ENCODE peak calls at places on chromosomes 16 and 17, in ten cellular contexts. One of them, this sample, is unnamed.
A peak's percentile ranks its signal among the peaks of the same experiment; 100 is the strongest.

GRCh38 chr17:79835953-79836951 is 3.0 kb downstream of the CBX4 start:
- DNase-seq in cardiac muscle cell: peak; percentile 44
- DNase-seq in CD8-positive, alpha-beta T cell: no peak
- DNase-seq in upper lobe of right lung: peak; percentile 90
- DNase-seq in heart left ventricle: peak; percentile 40
- DNase-seq in dorsolateral prefrontal cortex: no peak
- DNase-seq in lower lobe of right lung: peak; percentile 84
- DNase-seq in brain microvascular endothelial cell: no peak
- DNase-seq in ascending aorta: no peak
- DNase-seq in CD8-positive, alpha-beta memory T cell: no peak
- DNase-seq in this sample: no peak

GRCh38 chr17:4782652-4783051 is 3.5 kb downstream of the VMO1 start:
- DNase-seq in cardiac muscle cell: no peak
- DNase-seq in CD8-positive, alpha-beta T cell: no peak
- DNase-seq in upper lobe of right lung: peak; percentile 82
- DNase-seq in heart left ventricle: no peak
- DNase-seq in dorsolateral prefrontal cortex: no peak
- DNase-seq in lower lobe of right lung: peak; percentile 76
- DNase-seq in brain microvascular endothelial cell: no peak
- DNase-seq in ascending aorta: no peak
- DNase-seq in CD8-positive, alpha-beta memory T cell: no peak
- DNase-seq in this sample: no peak

GRCh38 chr16:17921357-17921978 is 415.1 kb downstream of the NPIPA8 start:
- DNase-seq in cardiac muscle cell: peak; percentile 5
- DNase-seq in CD8-positive, alpha-beta T cell: peak; percentile 14
- DNase-seq in upper lobe of right lung: no peak
- DNase-seq in heart left ventricle: no peak
- DNase-seq in dorsolateral prefrontal cortex: no peak
- DNase-seq in lower lobe of right lung: peak; percentile 47
- DNase-seq in brain microvascular endothelial cell: no peak
- DNase-seq in ascending aorta: no peak
- DNase-seq in CD8-positive, alpha-beta memory T cell: peak; percentile 21
- DNase-seq in this sample: peak; percentile 34

GRCh38 chr16:23031508-23032098 is 117.6 kb downstream of the USP31 start:
- DNase-seq in cardiac muscle cell: peak; percentile 4
- DNase-seq in CD8-positive, alpha-beta T cell: no peak
- DNase-seq in upper lobe of right lung: no peak
- DNase-seq in heart left ventricle: no peak
- DNase-seq in dorsolateral prefrontal cortex: no peak
- DNase-seq in lower lobe of right lung: no peak
- DNase-seq in brain microvascular endothelial cell: no peak
- DNase-seq in ascending aorta: no peak
- DNase-seq in CD8-positive, alpha-beta memory T cell: no peak
- DNase-seq in this sample: no peak

GRCh38 chr17:35141681-35142466 is at the start of gene NLE1:
- DNase-seq in cardiac muscle cell: peak; percentile 84
- DNase-seq in CD8-positive, alpha-beta T cell: peak; percentile 85
- DNase-seq in upper lobe of right lung: peak; percentile 92
- DNase-seq in heart left ventricle: peak; percentile 84
- DNase-seq in dorsolateral prefrontal cortex: peak; percentile 86
- DNase-seq in lower lobe of right lung: peak; percentile 89
- DNase-seq in brain microvascular endothelial cell: peak; percentile 69
- DNase-seq in ascending aorta: no peak
- DNase-seq in CD8-positive, alpha-beta memory T cell: peak; percentile 84
- DNase-seq in this sample: peak; percentile 85

GRCh38 chr17:66663041-66663494 is 171.8 kb upstream of the CACNG5 start:
- DNase-seq in cardiac muscle cell: no peak
- DNase-seq in CD8-positive, alpha-beta T cell: no peak
- DNase-seq in upper lobe of right lung: no peak
- DNase-seq in heart left ventricle: no peak
- DNase-seq in dorsolateral prefrontal cortex: no peak
- DNase-seq in lower lobe of right lung: no peak
- DNase-seq in brain microvascular endothelial cell: no peak
- DNase-seq in ascending aorta: no peak
- DNase-seq in CD8-positive, alpha-beta memory T cell: no peak
- DNase-seq in this sample: no peak

GRCh38 chr17:57586099-57586702 is 158.9 kb downstream of the CCDC182 start:
- DNase-seq in cardiac muscle cell: no peak
- DNase-seq in CD8-positive, alpha-beta T cell: no peak
- DNase-seq in upper lobe of right lung: no peak
- DNase-seq in heart left ventricle: no peak
- DNase-seq in dorsolateral prefrontal cortex: no peak
- DNase-seq in lower lobe of right lung: no peak
- DNase-seq in brain microvascular endothelial cell: no peak
- DNase-seq in ascending aorta: no peak
- DNase-seq in CD8-positive, alpha-beta memory T cell: no peak
- DNase-seq in this sample: no peak

GRCh38 chr17:47946929-47947397 is 5.6 kb downstream of the PNPO start:
- DNase-seq in cardiac muscle cell: peak; percentile 71
- DNase-seq in CD8-positive, alpha-beta T cell: peak; percentile 46
- DNase-seq in upper lobe of right lung: peak; percentile 81
- DNase-seq in heart left ventricle: peak; percentile 76
- DNase-seq in dorsolateral prefrontal cortex: peak; percentile 38
- DNase-seq in lower lobe of right lung: peak; percentile 84
- DNase-seq in brain microvascular endothelial cell: peak; percentile 89
- DNase-seq in ascending aorta: no peak
- DNase-seq in CD8-positive, alpha-beta memory T cell: peak; percentile 46
- DNase-seq in this sample: peak; percentile 63

GRCh38 chr16:28623172-28623711 is 13.4 kb upstream of the SULT1A1 start:
- DNase-seq in cardiac muscle cell: no peak
- DNase-seq in CD8-positive, alpha-beta T cell: peak; percentile 48
- DNase-seq in upper lobe of right lung: peak; percentile 88
- DNase-seq in heart left ventricle: peak; percentile 51
- DNase-seq in dorsolateral prefrontal cortex: peak; percentile 66
- DNase-seq in lower lobe of right lung: peak; percentile 79
- DNase-seq in brain microvascular endothelial cell: no peak
- DNase-seq in ascending aorta: no peak
- DNase-seq in CD8-positive, alpha-beta memory T cell: peak; percentile 60
- DNase-seq in this sample: peak; percentile 45

GRCh38 chr17:78998311-78999055 is 11.1 kb downstream of the CANT1 start:
- DNase-seq in cardiac muscle cell: no peak
- DNase-seq in CD8-positive, alpha-beta T cell: no peak
- DNase-seq in upper lobe of right lung: peak; percentile 73
- DNase-seq in heart left ventricle: peak; percentile 83
- DNase-seq in dorsolateral prefrontal cortex: peak; percentile 57
- DNase-seq in lower lobe of right lung: no peak
- DNase-seq in brain microvascular endothelial cell: no peak
- DNase-seq in ascending aorta: no peak
- DNase-seq in CD8-positive, alpha-beta memory T cell: no peak
- DNase-seq in this sample: no peak

GRCh38 chr16:17784073-17784472 is 313.3 kb upstream of the XYLT1 start:
- DNase-seq in cardiac muscle cell: peak; percentile 88
- DNase-seq in CD8-positive, alpha-beta T cell: no peak
- DNase-seq in upper lobe of right lung: no peak
- DNase-seq in heart left ventricle: no peak
- DNase-seq in dorsolateral prefrontal cortex: no peak
- DNase-seq in lower lobe of right lung: no peak
- DNase-seq in brain microvascular endothelial cell: peak; percentile 60
- DNase-seq in ascending aorta: no peak
- DNase-seq in CD8-positive, alpha-beta memory T cell: no peak
- DNase-seq in this sample: no peak

DNA sequence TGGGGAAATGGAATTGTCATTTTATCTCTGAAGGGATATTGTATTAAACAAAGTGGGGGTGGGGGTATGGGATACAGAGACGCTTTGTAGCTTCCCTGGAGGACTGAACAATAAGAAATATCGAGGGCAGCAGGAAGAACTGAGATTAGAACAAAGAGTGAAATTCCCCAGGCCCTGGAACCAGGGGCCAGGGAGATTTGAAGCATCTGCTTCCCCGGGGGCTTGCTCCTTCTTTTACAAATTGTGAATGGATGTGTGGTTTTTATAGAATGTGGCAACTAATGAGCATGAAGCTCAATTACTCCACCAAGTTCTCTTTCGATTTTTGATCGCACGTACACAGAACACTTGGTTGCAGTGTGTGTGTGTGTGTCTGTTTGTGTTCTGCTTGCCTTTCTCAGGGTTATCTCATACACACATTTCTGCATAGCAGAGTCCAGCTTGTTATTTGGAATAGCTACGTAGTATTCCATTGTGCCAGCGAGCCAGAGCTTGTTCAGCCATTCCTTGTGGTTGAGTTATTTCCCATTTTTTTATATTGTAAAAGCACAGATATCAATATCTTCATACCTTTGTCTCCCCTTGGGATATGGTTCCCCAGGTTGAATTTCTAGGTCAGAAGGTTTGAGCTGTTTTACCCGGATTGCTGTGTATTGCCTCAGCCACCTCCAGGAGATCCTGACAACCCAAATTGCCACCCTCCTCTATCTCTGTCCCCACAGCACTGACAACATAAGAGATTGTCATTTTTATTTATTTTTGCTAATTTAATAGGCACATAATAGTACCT is 4.2 kb upstream of the PIPOX start:
- DNase-seq in cardiac muscle cell: no peak
- DNase-seq in CD8-positive, alpha-beta T cell: no peak
- DNase-seq in upper lobe of right lung: no peak
- DNase-seq in heart left ventricle: no peak
- DNase-seq in dorsolateral prefrontal cortex: no peak
- DNase-seq in lower lobe of right lung: no peak
- DNase-seq in brain microvascular endothelial cell: no peak
- DNase-seq in ascending aorta: no peak
- DNase-seq in CD8-positive, alpha-beta memory T cell: no peak
- DNase-seq in this sample: no peak
- H3K27me3 ChIP-seq in cardiac muscle cell: no peaks in the 10 kb centered on the region
- H3K27me3 ChIP-seq in CD8-positive, alpha-beta T cell: no peaks in the 10 kb centered on the region
- H3K27me3 ChIP-seq in upper lobe of right lung: peaks cover 5% of the 10 kb centered on the region
- H3K27me3 ChIP-seq in heart left ventricle: no peaks in the 10 kb centered on the region
- H3K27me3 ChIP-seq in dorsolateral prefrontal cortex: no peaks in the 10 kb centered on the region
- H3K27me3 ChIP-seq in lower lobe of right lung: no peaks in the 10 kb centered on the region
- H3K27me3 ChIP-seq in brain microvascular endothelial cell: peaks cover 25% of the 10 kb centered on the region
- H3K27me3 ChIP-seq in ascending aorta: no peaks in the 10 kb centered on the region
- H3K27me3 ChIP-seq in CD8-positive, alpha-beta memory T cell: no peaks in the 10 kb centered on the region
- H3K27me3 ChIP-seq in this sample: peaks cover 3% of the 10 kb centered on the region

GRCh38 chr17:76844846-76845245 is 23.4 kb upstream of the MGAT5B start:
- DNase-seq in cardiac muscle cell: no peak
- DNase-seq in CD8-positive, alpha-beta T cell: no peak
- DNase-seq in upper lobe of right lung: no peak
- DNase-seq in heart left ventricle: no peak
- DNase-seq in dorsolateral prefrontal cortex: no peak
- DNase-seq in lower lobe of right lung: no peak
- DNase-seq in brain microvascular endothelial cell: no peak
- DNase-seq in ascending aorta: no peak
- DNase-seq in CD8-positive, alpha-beta memory T cell: no peak
- DNase-seq in this sample: no peak
- H3K27me3 ChIP-seq in cardiac muscle cell: peaks cover 28% of the 10 kb centered on the region
- H3K27me3 ChIP-seq in CD8-positive, alpha-beta T cell: peaks cover 23% of the 10 kb centered on the region
- H3K27me3 ChIP-seq in upper lobe of right lung: peaks cover 24% of the 10 kb centered on the region
- H3K27me3 ChIP-seq in heart left ventricle: no peaks in the 10 kb centered on the region
- H3K27me3 ChIP-seq in dorsolateral prefrontal cortex: peaks cover 6% of the 10 kb centered on the region
- H3K27me3 ChIP-seq in lower lobe of right lung: peaks cover 38% of the 10 kb centered on the region
- H3K27me3 ChIP-seq in brain microvascular endothelial cell: peaks cover 14% of the 10 kb centered on the region
- H3K27me3 ChIP-seq in ascending aorta: no peaks in the 10 kb centered on the region
- H3K27me3 ChIP-seq in CD8-positive, alpha-beta memory T cell: peaks cover 23% of the 10 kb centered on the region
- H3K27me3 ChIP-seq in this sample: peaks cover 59% of the 10 kb centered on the region

GRCh38 chr17:16083223-16083622 is 83.6 kb downstream of the TTC19 start:
- DNase-seq in cardiac muscle cell: no peak
- DNase-seq in CD8-positive, alpha-beta T cell: no peak
- DNase-seq in upper lobe of right lung: no peak
- DNase-seq in heart left ventricle: no peak
- DNase-seq in dorsolateral prefrontal cortex: no peak
- DNase-seq in lower lobe of right lung: no peak
- DNase-seq in brain microvascular endothelial cell: no peak
- DNase-seq in ascending aorta: no peak
- DNase-seq in CD8-positive, alpha-beta memory T cell: no peak
- DNase-seq in this sample: no peak
- H3K27me3 ChIP-seq in cardiac muscle cell: no peaks in the 10 kb centered on the region
- H3K27me3 ChIP-seq in CD8-positive, alpha-beta T cell: no peaks in the 10 kb centered on the region
- H3K27me3 ChIP-seq in upper lobe of right lung: no peaks in the 10 kb centered on the region
- H3K27me3 ChIP-seq in heart left ventricle: no peaks in the 10 kb centered on the region
- H3K27me3 ChIP-seq in dorsolateral prefrontal cortex: no peaks in the 10 kb centered on the region
- H3K27me3 ChIP-seq in lower lobe of right lung: no peaks in the 10 kb centered on the region
- H3K27me3 ChIP-seq in brain microvascular endothelial cell: no peaks in the 10 kb centered on the region
- H3K27me3 ChIP-seq in ascending aorta: no peaks in the 10 kb centered on the region
- H3K27me3 ChIP-seq in CD8-positive, alpha-beta memory T cell: no peaks in the 10 kb centered on the region
- H3K27me3 ChIP-seq in this sample: no peaks in the 10 kb centered on the region

GRCh38 chr16:58501242-58502131 is 1.5 kb downstream of the NDRG4 start:
- DNase-seq in cardiac muscle cell: peak; percentile 79
- DNase-seq in CD8-positive, alpha-beta T cell: no peak
- DNase-seq in upper lobe of right lung: peak; percentile 65
- DNase-seq in heart left ventricle: no peak
- DNase-seq in dorsolateral prefrontal cortex: peak; percentile 78
- DNase-seq in lower lobe of right lung: peak; percentile 53
- DNase-seq in brain microvascular endothelial cell: no peak
- DNase-seq in ascending aorta: no peak
- DNase-seq in CD8-positive, alpha-beta memory T cell: peak; percentile 24
- DNase-seq in this sample: peak; percentile 59

GRCh38 chr16:58502217-58502921 is 2.4 kb downstream of the NDRG4 start:
- DNase-seq in cardiac muscle cell: no peak
- DNase-seq in CD8-positive, alpha-beta T cell: no peak
- DNase-seq in upper lobe of right lung: no peak
- DNase-seq in heart left ventricle: no peak
- DNase-seq in dorsolateral prefrontal cortex: no peak
- DNase-seq in lower lobe of right lung: peak; percentile 15
- DNase-seq in brain microvascular endothelial cell: no peak
- DNase-seq in ascending aorta: no peak
- DNase-seq in CD8-positive, alpha-beta memory T cell: no peak
- DNase-seq in this sample: no peak

GRCh38 chr16:58503863-58504688 is 4.1 kb downstream of the NDRG4 start:
- DNase-seq in cardiac muscle cell: no peak
- DNase-seq in CD8-positive, alpha-beta T cell: no peak
- DNase-seq in upper lobe of right lung: no peak
- DNase-seq in heart left ventricle: no peak
- DNase-seq in dorsolateral prefrontal cortex: no peak
- DNase-seq in lower lobe of right lung: peak; percentile 34
- DNase-seq in brain microvascular endothelial cell: no peak
- DNase-seq in ascending aorta: no peak
- DNase-seq in CD8-positive, alpha-beta memory T cell: no peak
- DNase-seq in this sample: no peak

GRCh38 chr16:58500329-58501241 is 642 bp downstream of the NDRG4 start:
- DNase-seq in cardiac muscle cell: peak; percentile 37
- DNase-seq in CD8-positive, alpha-beta T cell: no peak
- DNase-seq in upper lobe of right lung: no peak
- DNase-seq in heart left ventricle: no peak
- DNase-seq in dorsolateral prefrontal cortex: no peak
- DNase-seq in lower lobe of right lung: peak; percentile 35
- DNase-seq in brain microvascular endothelial cell: no peak
- DNase-seq in ascending aorta: no peak
- DNase-seq in CD8-positive, alpha-beta memory T cell: peak; percentile 6
- DNase-seq in this sample: no peak

DNA sequence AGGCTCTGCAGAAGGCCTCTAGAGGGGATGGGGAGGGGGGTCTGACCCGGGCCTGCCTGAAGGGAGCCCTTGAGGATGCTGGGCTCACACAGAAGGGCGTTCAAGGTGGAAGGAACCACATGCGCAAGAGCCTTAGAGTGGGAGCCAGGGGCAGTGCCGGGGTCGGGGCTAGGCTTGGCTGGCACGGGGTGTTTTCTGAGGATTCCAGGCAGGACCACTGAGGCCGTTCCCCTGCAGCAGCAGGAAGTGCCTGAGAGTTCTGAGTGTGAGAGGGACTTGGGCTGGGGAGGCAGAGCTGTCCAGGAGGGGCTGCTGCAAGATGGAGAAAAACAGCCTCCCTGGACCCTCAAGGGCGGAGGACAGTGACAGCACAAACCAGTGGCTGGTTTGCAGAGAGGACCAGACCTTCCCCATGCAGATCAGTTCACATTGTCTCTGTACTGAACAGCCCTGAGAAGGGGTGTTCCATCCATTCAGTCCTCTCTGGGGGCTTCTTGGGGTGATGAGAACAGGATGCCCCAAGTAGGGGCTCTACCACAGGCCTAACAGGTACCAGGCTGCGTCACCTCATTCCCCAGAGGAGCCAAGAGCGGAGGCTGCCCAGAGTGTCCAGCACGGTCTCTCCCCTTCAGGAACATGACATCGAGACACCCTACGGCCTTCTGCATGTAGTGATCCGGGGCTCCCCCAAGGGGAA is 3.4 kb downstream of the NDRG4 start:
- DNase-seq in cardiac muscle cell: no peak
- DNase-seq in CD8-positive, alpha-beta T cell: no peak
- DNase-seq in upper lobe of right lung: no peak
- DNase-seq in heart left ventricle: no peak
- DNase-seq in dorsolateral prefrontal cortex: no peak
- DNase-seq in lower lobe of right lung: peak; percentile 20
- DNase-seq in brain microvascular endothelial cell: no peak
- DNase-seq in ascending aorta: no peak
- DNase-seq in CD8-positive, alpha-beta memory T cell: no peak
- DNase-seq in this sample: peak; percentile 7
- H3K27me3 ChIP-seq in cardiac muscle cell: no peaks in the 10 kb centered on the region
- H3K27me3 ChIP-seq in CD8-positive, alpha-beta T cell: no peaks in the 10 kb centered on the region
- H3K27me3 ChIP-seq in upper lobe of right lung: peaks cover 34% of the 10 kb centered on the region
- H3K27me3 ChIP-seq in heart left ventricle: no peaks in the 10 kb centered on the region
- H3K27me3 ChIP-seq in dorsolateral prefrontal cortex: no peaks in the 10 kb centered on the region
- H3K27me3 ChIP-seq in lower lobe of right lung: peaks cover 33% of the 10 kb centered on the region
- H3K27me3 ChIP-seq in brain microvascular endothelial cell: no peaks in the 10 kb centered on the region
- H3K27me3 ChIP-seq in ascending aorta: no peaks in the 10 kb centered on the region
- H3K27me3 ChIP-seq in CD8-positive, alpha-beta memory T cell: no peaks in the 10 kb centered on the region
- H3K27me3 ChIP-seq in this sample: no peaks in the 10 kb centered on the region

This sample was measured in CD4-positive, alpha-beta T cell.